ENCODE peak calls at places on chromosome 9, in five cellular contexts. R is T-helper 9 cell, H is globus pallidus, Z is BE2C, Y is AG09309. W is an unnamed sample.

GRCh38 chr9:129237195-129237611 is 59.1 kb upstream of the IER5L start:
- DNase-seq in R (peak; percentile 20), H (no peak), Z (no peak), Y (peak; percentile 8), W (peak; percentile 77)

GRCh38 chr9:131406567-131407436 is 12.9 kb downstream of the PRRC2B start:
- DNase-seq in R (no peak), H (no peak), Z (no peak), Y (no peak), W (no peak)

GRCh38 chr9:33139421-33140228 is 27.5 kb downstream of the B4GALT1 start:
- DNase-seq in R (no peak), H (no peak), Z (peak; percentile 29), Y (peak; percentile 89), W (no peak)

GRCh38 chr9:133396952-133397351 is 20.8 kb downstream of the STKLD1 start:
- DNase-seq in R (no peak), H (no peak), Z (peak; percentile 55), Y (no peak), W (no peak)

GRCh38 chr9:4596165-4596922 is 65.8 kb upstream of the PLPP6 start:
- DNase-seq in R (peak; percentile 22), H (no peak), Z (no peak), Y (no peak), W (no peak)

GRCh38 chr9:36396985-36397384 is 3.1 kb downstream of the RNF38 start:
- DNase-seq in R (no peak), H (no peak), Z (no peak), Y (no peak), W (no peak)

GRCh38 chr9:8234286-8234819 is 434.8 kb upstream of the DMAC1 start:
- DNase-seq in R (no peak), H (no peak), Z (no peak), Y (no peak), W (no peak)

GRCh38 chr9:128626181-128626580 is 30.5 kb downstream of the DYNC2I2 start:
- DNase-seq in R (no peak), H (no peak), Z (no peak), Y (no peak), W (no peak)

GRCh38 chr9:118809160-118809625 is 560.0 kb downstream of the BRINP1 start:
- DNase-seq in R (no peak), H (no peak), Z (no peak), Y (no peak), W (no peak)